ENCODE peak calls at places on chromosome 20, in seven cellular contexts. D is neural progenitor cell, K is tibial artery, J is stomach, A is PC-3, X is suprapubic skin, Q is AG04450. T is an unnamed sample.
A peak's percentile ranks its signal among the peaks of the same experiment; 100 is the strongest.

GRCh38 chr20:32544893-32545840 is 40.0 kb downstream of the NOL4L start:
- DNase-seq in J (no peak), A (no peak), K (no peak), D (no peak), X (no peak), Q (no peak), T (no peak)

GRCh38 chr20:32319100-32319499 is 39.0 kb upstream of the ASXL1 start:
- DNase-seq in J (no peak), X (no peak), Q (no peak), A (no peak), K (no peak), D (no peak), T (no peak)

GRCh38 chr20:48767269-48767960 is 60.4 kb downstream of the PREX1 start:
- DNase-seq in A (no peak), J (no peak), Q (no peak), D (no peak), X (no peak), K (no peak), T (no peak)

GRCh38 chr20:61519488-61519887 is 267.4 kb downstream of the CDH4 start:
- DNase-seq in Q (no peak), X (no peak), J (no peak), D (no peak), A (no peak), K (no peak), T (no peak)

GRCh38 chr20:62942456-62942855 is 4.5 kb downstream of the GID8 start:
- DNase-seq in X (no peak), A (no peak), Q (no peak), J (no peak), K (no peak), D (no peak), T (no peak)

GRCh38 chr20:20267685-20268429 is 100.0 kb upstream of the INSM1 start:
- DNase-seq in Q (no peak), D (no peak), J (no peak), K (peak; percentile 55), A (no peak), X (no peak), T (no peak)

GRCh38 chr20:9903048-9903651 is 64.3 kb upstream of the PAK5 start:
- DNase-seq in D (peak; percentile 70), J (no peak), Q (no peak), K (no peak), X (no peak), A (peak; percentile 30), T (no peak)

GRCh38 chr20:50230184-50230583 is 39.6 kb downstream of the CEBPB start:
- DNase-seq in X (no peak), D (no peak), K (no peak), Q (no peak), J (no peak), A (no peak), T (no peak)

GRCh38 chr20:4893709-4894108 is 107.6 kb downstream of the SLC23A2 start:
- DNase-seq in K (no peak), Q (no peak), J (no peak), D (no peak), X (no peak), A (no peak), T (no peak)

GRCh38 chr20:45484676-45485075 is 15.1 kb downstream of the WFDC2 start:
- DNase-seq in D (peak; percentile 27), X (no peak), K (no peak), Q (no peak), J (no peak), A (no peak), T (no peak)

GRCh38 chr20:45489083-45489531 is 19.6 kb downstream of the WFDC2 start:
- DNase-seq in Q (no peak), K (no peak), A (peak; percentile 96), D (no peak), J (no peak), X (no peak), T (no peak)

GRCh38 chr20:45485388-45485787 is 15.8 kb downstream of the WFDC2 start:
- DNase-seq in Q (no peak), D (no peak), A (no peak), X (no peak), J (no peak), K (no peak), T (no peak)

DNA sequence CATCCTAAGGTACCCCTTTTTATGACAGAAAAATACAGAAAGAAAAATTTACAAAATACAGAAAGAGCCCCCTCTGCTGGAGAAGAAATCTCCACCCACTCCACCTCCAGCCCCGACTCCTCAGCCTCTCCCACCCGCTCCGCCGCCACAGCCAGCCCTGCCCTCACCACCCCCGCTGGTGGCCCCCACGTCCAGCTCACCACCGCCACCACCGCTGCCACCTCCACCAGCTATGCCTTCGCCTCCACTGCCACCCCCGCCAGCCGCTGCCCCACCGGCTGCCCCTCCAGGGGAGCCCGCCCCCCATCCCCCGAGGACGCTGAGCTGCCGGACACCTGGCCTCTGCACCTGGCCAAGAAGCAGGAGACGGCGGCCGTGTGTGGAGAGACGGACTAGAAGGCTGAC is 17.7 kb downstream of the WFDC2 start:
- DNase-seq in D (peak; percentile 54), J (no peak), A (no peak), X (no peak), K (no peak), Q (no peak), T (no peak)
- TF ChIP-seq CTCF in D (peak; percentile 66), J (no peak), A (peak; percentile 38), X (no peak), K (no peak), Q (peak; percentile 9), T (no peak)

DNA sequence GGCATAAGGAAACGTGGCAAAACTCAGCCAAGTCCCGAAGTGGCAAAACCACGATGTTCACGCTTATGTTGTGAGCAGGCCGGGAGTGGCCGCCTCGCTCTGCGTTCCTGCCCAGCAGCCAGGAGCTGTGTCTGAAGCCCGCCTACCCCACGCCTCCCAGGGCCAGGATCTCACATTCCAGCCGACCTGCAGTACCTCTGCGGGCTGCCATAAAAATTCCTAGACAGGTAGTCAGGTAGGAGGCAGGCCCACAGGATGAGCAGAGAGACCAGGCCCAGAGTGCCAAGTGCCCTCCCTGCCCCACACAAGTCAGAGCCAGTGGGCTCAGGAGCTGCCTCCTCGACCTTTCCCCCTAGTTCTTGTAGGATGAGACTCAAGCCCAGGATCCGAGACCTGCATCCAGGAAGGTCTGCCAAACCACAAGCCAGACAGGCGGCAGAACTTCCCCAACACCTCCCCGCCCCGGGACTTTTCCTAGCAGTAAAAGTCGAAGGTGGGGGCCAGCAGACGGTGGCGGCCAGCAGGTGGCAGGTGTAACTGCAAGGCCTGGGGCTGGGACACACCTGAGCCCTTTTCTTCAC is 16.7 kb downstream of the PMEPA1 start:
- DNase-seq in X (no peak), Q (no peak), J (peak; percentile 66), A (peak; percentile 100), K (no peak), D (no peak), T (no peak)
- TF ChIP-seq CTCF in X (peak; percentile 19), Q (no peak), J (peak; percentile 44), A (peak; percentile 93), K (no peak), D (peak; percentile 9), T (no peak)

GRCh38 chr20:34022154-34022842 is 28.6 kb downstream of the RALY start:
- DNase-seq in J (no peak), K (no peak), X (no peak), Q (no peak), A (peak; percentile 57), D (peak; percentile 39), T (no peak)
- TF ChIP-seq CTCF in J (peak; percentile 8), K (no peak), X (no peak), Q (peak; percentile 39), A (peak; percentile 63), D (peak; percentile 57), T (no peak)

DNA sequence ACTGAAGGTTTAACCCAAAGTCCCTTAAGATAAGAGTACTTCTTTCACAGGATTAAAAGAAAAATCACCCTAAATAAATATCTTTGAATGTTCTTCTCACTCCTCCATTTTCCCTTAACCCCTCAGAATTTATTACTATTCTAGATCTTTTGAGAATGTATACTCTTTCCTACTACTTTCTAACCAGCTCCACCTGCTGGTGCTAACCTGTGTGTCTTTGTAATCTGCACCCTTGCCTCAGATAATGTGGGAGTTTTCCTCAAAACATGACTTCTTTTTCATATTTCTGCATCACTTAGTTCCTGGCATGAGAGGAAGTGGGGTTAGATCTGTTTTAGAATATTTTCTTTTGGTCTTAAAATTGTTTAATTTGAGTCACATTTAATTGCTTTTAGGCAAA is 394.2 kb downstream of the BMP2 start:
- DNase-seq in Q (no peak), X (no peak), D (peak; percentile 32), K (no peak), J (no peak), A (peak; percentile 51), T (no peak)
- TF ChIP-seq CTCF in Q (no peak), X (no peak), D (peak; percentile 65), K (no peak), J (no peak), A (peak; percentile 60), T (no peak)

DNA sequence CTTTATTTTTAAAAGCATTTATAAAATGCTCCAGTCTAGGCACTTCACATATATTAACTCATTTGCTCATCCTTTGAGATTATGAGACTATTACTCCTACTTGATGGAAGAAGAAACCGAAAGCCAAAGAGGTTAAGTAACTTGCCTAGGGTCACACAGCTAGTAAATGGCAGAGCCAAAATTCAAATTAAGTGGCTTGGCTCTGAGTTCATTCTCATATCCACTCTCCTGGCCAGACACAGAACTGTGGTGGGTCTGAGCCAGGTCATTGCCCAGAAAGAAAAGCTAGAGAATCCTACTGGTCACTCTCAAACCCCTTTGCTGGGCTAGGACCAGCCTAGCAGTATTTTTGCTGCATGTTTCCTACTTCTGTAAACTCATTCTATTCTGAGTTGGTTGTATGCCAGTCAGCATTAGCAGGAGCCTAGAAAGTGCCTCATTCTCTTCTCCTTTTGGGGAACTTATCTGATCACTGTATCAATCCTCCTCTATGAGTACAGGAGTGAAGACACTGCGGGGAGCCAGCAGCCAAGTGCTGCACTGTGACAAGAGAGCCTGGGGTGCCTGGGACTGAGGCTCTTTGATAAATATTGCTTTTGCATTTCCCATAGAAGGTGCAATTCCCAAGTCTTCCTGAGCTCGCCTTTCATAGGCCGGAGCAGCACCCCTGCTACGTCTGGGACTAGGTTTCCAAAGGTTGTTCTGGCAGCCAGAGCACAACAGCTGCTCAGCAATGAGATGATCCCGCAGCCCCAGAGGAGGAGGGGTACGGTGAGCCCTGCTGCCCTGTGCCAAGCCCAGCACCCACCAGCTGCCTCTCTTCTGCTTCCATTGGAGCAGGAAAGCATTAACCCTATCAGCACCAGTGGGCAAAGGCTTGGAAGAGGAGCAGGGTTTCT is 728.3 kb downstream of the MAFB start:
- DNase-seq in Q (no peak), D (no peak), A (no peak), J (no peak), K (no peak), X (no peak), T (no peak)
- TF ChIP-seq CTCF in Q (no peak), D (peak; percentile 5), A (no peak), J (no peak), K (no peak), X (no peak), T (no peak)

T was measured in omental fat pad.